ENCODE peak calls at places on chromosomes 2 and 18, in eight cellular contexts. One of them, this sample, is unnamed.
A peak's percentile ranks its signal among the peaks of the same experiment; 100 is the strongest.

GRCh38 chr2:42327125-42327524 is 33.9 kb downstream of the COX7A2L start:
- DNase-seq in activated CD4-positive, CD25-positive, alpha-beta regulatory T cell: no peak
- DNase-seq in tibial nerve: no peak
- DNase-seq in midbrain: no peak
- DNase-seq in MG63: no peak
- DNase-seq in NCI-H1092 treated with DMSO at 0.1 percent for 48 hours: peak; percentile 49
- DNase-seq in stimulated activated naive B cell treated with anti-CD40 and anti-IgM and Interleukin-4, amounts not matched to agents 10 μg/mL and 1 μg/mL and 100 μg/mL, for 72 hours: no peak
- DNase-seq in posterior cingulate gyrus: no peak
- DNase-seq in this sample: no peak

GRCh38 chr2:29916571-29916970 is 4.8 kb downstream of the ALK start:
- DNase-seq in activated CD4-positive, CD25-positive, alpha-beta regulatory T cell: no peak
- DNase-seq in tibial nerve: no peak
- DNase-seq in midbrain: no peak
- DNase-seq in MG63: no peak
- DNase-seq in NCI-H1092 treated with DMSO at 0.1 percent for 48 hours: no peak
- DNase-seq in stimulated activated naive B cell treated with anti-CD40 and anti-IgM and Interleukin-4, amounts not matched to agents 10 μg/mL and 1 μg/mL and 100 μg/mL, for 72 hours: no peak
- DNase-seq in posterior cingulate gyrus: no peak
- DNase-seq in this sample: no peak

GRCh38 chr2:45992746-45993475 is 304.3 kb upstream of the EPAS1 start:
- DNase-seq in activated CD4-positive, CD25-positive, alpha-beta regulatory T cell: no peak
- DNase-seq in tibial nerve: no peak
- DNase-seq in midbrain: no peak
- DNase-seq in MG63: no peak
- DNase-seq in NCI-H1092 treated with DMSO at 0.1 percent for 48 hours: no peak
- DNase-seq in stimulated activated naive B cell treated with anti-CD40 and anti-IgM and Interleukin-4, amounts not matched to agents 10 μg/mL and 1 μg/mL and 100 μg/mL, for 72 hours: no peak
- DNase-seq in posterior cingulate gyrus: no peak
- DNase-seq in this sample: no peak

GRCh38 chr2:82538590-82538989 is 1920.5 kb downstream of the SUCLG1 start:
- DNase-seq in activated CD4-positive, CD25-positive, alpha-beta regulatory T cell: no peak
- DNase-seq in tibial nerve: no peak
- DNase-seq in midbrain: no peak
- DNase-seq in MG63: no peak
- DNase-seq in NCI-H1092 treated with DMSO at 0.1 percent for 48 hours: no peak
- DNase-seq in stimulated activated naive B cell treated with anti-CD40 and anti-IgM and Interleukin-4, amounts not matched to agents 10 μg/mL and 1 μg/mL and 100 μg/mL, for 72 hours: no peak
- DNase-seq in posterior cingulate gyrus: no peak
- DNase-seq in this sample: no peak

GRCh38 chr18:8696749-8697211 is 8.6 kb upstream of the MTCL1 start:
- DNase-seq in activated CD4-positive, CD25-positive, alpha-beta regulatory T cell: peak; percentile 48
- DNase-seq in tibial nerve: peak; percentile 78
- DNase-seq in midbrain: peak; percentile 72
- DNase-seq in MG63: peak; percentile 56
- DNase-seq in NCI-H1092 treated with DMSO at 0.1 percent for 48 hours: peak; percentile 30
- DNase-seq in stimulated activated naive B cell treated with anti-CD40 and anti-IgM and Interleukin-4, amounts not matched to agents 10 μg/mL and 1 μg/mL and 100 μg/mL, for 72 hours: peak; percentile 54
- DNase-seq in posterior cingulate gyrus: peak; percentile 65
- DNase-seq in this sample: peak; percentile 18

GRCh38 chr2:238942080-238942761 is 94.3 kb downstream of the TWIST2 start:
- DNase-seq in activated CD4-positive, CD25-positive, alpha-beta regulatory T cell: no peak
- DNase-seq in tibial nerve: peak; percentile 8
- DNase-seq in midbrain: no peak
- DNase-seq in MG63: no peak
- DNase-seq in NCI-H1092 treated with DMSO at 0.1 percent for 48 hours: no peak
- DNase-seq in stimulated activated naive B cell treated with anti-CD40 and anti-IgM and Interleukin-4, amounts not matched to agents 10 μg/mL and 1 μg/mL and 100 μg/mL, for 72 hours: no peak
- DNase-seq in posterior cingulate gyrus: no peak
- DNase-seq in this sample: no peak

GRCh38 chr2:112749755-112750559 is 14.5 kb downstream of the CKAP2L start:
- DNase-seq in activated CD4-positive, CD25-positive, alpha-beta regulatory T cell: peak; percentile 67
- DNase-seq in tibial nerve: no peak
- DNase-seq in midbrain: peak; percentile 76
- DNase-seq in MG63: peak; percentile 75
- DNase-seq in NCI-H1092 treated with DMSO at 0.1 percent for 48 hours: peak; percentile 34
- DNase-seq in stimulated activated naive B cell treated with anti-CD40 and anti-IgM and Interleukin-4, amounts not matched to agents 10 μg/mL and 1 μg/mL and 100 μg/mL, for 72 hours: peak; percentile 63
- DNase-seq in posterior cingulate gyrus: peak; percentile 65
- DNase-seq in this sample: peak; percentile 11

GRCh38 chr18:11953113-11953512 is 28.2 kb upstream of the IMPA2 start:
- DNase-seq in activated CD4-positive, CD25-positive, alpha-beta regulatory T cell: no peak
- DNase-seq in tibial nerve: no peak
- DNase-seq in midbrain: no peak
- DNase-seq in MG63: no peak
- DNase-seq in NCI-H1092 treated with DMSO at 0.1 percent for 48 hours: no peak
- DNase-seq in stimulated activated naive B cell treated with anti-CD40 and anti-IgM and Interleukin-4, amounts not matched to agents 10 μg/mL and 1 μg/mL and 100 μg/mL, for 72 hours: no peak
- DNase-seq in posterior cingulate gyrus: no peak
- DNase-seq in this sample: no peak

GRCh38 chr2:65017335-65017734 is 28.1 kb downstream of the SLC1A4 start:
- DNase-seq in activated CD4-positive, CD25-positive, alpha-beta regulatory T cell: no peak
- DNase-seq in tibial nerve: no peak
- DNase-seq in midbrain: peak; percentile 24
- DNase-seq in MG63: no peak
- DNase-seq in NCI-H1092 treated with DMSO at 0.1 percent for 48 hours: no peak
- DNase-seq in stimulated activated naive B cell treated with anti-CD40 and anti-IgM and Interleukin-4, amounts not matched to agents 10 μg/mL and 1 μg/mL and 100 μg/mL, for 72 hours: peak; percentile 42
- DNase-seq in posterior cingulate gyrus: peak; percentile 45
- DNase-seq in this sample: no peak

GRCh38 chr2:8376603-8377423 is 305.0 kb upstream of the ID2 start:
- DNase-seq in activated CD4-positive, CD25-positive, alpha-beta regulatory T cell: no peak
- DNase-seq in tibial nerve: no peak
- DNase-seq in midbrain: no peak
- DNase-seq in MG63: no peak
- DNase-seq in NCI-H1092 treated with DMSO at 0.1 percent for 48 hours: no peak
- DNase-seq in stimulated activated naive B cell treated with anti-CD40 and anti-IgM and Interleukin-4, amounts not matched to agents 10 μg/mL and 1 μg/mL and 100 μg/mL, for 72 hours: no peak
- DNase-seq in posterior cingulate gyrus: no peak
- DNase-seq in this sample: no peak

GRCh38 chr18:23902396-23902795 is 112.2 kb upstream of the TTC39C start:
- DNase-seq in activated CD4-positive, CD25-positive, alpha-beta regulatory T cell: no peak
- DNase-seq in tibial nerve: no peak
- DNase-seq in midbrain: no peak
- DNase-seq in MG63: no peak
- DNase-seq in NCI-H1092 treated with DMSO at 0.1 percent for 48 hours: peak; percentile 30
- DNase-seq in stimulated activated naive B cell treated with anti-CD40 and anti-IgM and Interleukin-4, amounts not matched to agents 10 μg/mL and 1 μg/mL and 100 μg/mL, for 72 hours: no peak
- DNase-seq in posterior cingulate gyrus: no peak
- DNase-seq in this sample: no peak

This sample was measured in NCI-H446.